ENCODE peak calls at places on chromosomes 3 and 15, in five cellular contexts. One of them, this sample, is unnamed.

GRCh38 chr3:13143381-13144004 is 70.3 kb upstream of the IQSEC1 start:
- DNase-seq in stomach: no peak
- DNase-seq in colonic mucosa: no peak
- DNase-seq in spleen: peak; percentile 25
- DNase-seq in kidney: peak; percentile 52
- DNase-seq in this sample: peak; percentile 53

GRCh38 chr3:66011098-66011655 is 27.5 kb downstream of the MAGI1 start:
- DNase-seq in stomach: no peak
- DNase-seq in colonic mucosa: no peak
- DNase-seq in kidney: no peak
- DNase-seq in spleen: no peak
- DNase-seq in this sample: no peak

GRCh38 chr15:100058458-100058857 is 283.3 kb downstream of the ADAMTS17 start:
- DNase-seq in stomach: no peak
- DNase-seq in kidney: no peak
- DNase-seq in spleen: no peak
- DNase-seq in colonic mucosa: no peak
- DNase-seq in this sample: no peak

GRCh38 chr15:98737122-98737521 is 88.8 kb downstream of the IGF1R start:
- DNase-seq in stomach: no peak
- DNase-seq in kidney: no peak
- DNase-seq in colonic mucosa: no peak
- DNase-seq in spleen: no peak
- DNase-seq in this sample: no peak

GRCh38 chr3:108406661-108407206 is 103.7 kb downstream of the MYH15 start:
- DNase-seq in kidney: no peak
- DNase-seq in colonic mucosa: peak; percentile 84
- DNase-seq in stomach: no peak
- DNase-seq in spleen: no peak
- DNase-seq in this sample: no peak

GRCh38 chr3:38549082-38549481 is 52.9 kb downstream of the EXOG start:
- DNase-seq in stomach: no peak
- DNase-seq in spleen: peak; percentile 50
- DNase-seq in kidney: no peak
- DNase-seq in colonic mucosa: peak; percentile 9
- DNase-seq in this sample: no peak

GRCh38 chr15:52652984-52653383 is 26.2 kb downstream of the ATOSA start:
- DNase-seq in spleen: no peak
- DNase-seq in colonic mucosa: peak; percentile 41
- DNase-seq in stomach: no peak
- DNase-seq in kidney: no peak
- DNase-seq in this sample: no peak

GRCh38 chr15:81155375-81156218 is 21.5 kb downstream of the CFAP161 start:
- DNase-seq in colonic mucosa: no peak
- DNase-seq in spleen: no peak
- DNase-seq in kidney: no peak
- DNase-seq in stomach: peak; percentile 36
- DNase-seq in this sample: no peak

GRCh38 chr3:181730364-181730763 is 18.6 kb downstream of the SOX2 start:
- DNase-seq in kidney: no peak
- DNase-seq in stomach: no peak
- DNase-seq in spleen: no peak
- DNase-seq in colonic mucosa: no peak
- DNase-seq in this sample: no peak

GRCh38 chr3:172591876-172592771 is 68.9 kb upstream of the TNFSF10 start:
- DNase-seq in spleen: no peak
- DNase-seq in colonic mucosa: no peak
- DNase-seq in kidney: no peak
- DNase-seq in stomach: no peak
- DNase-seq in this sample: no peak

GRCh38 chr15:34837246-34838016 is 42.1 kb upstream of the ACTC1 start:
- DNase-seq in spleen: no peak
- DNase-seq in stomach: no peak
- DNase-seq in colonic mucosa: no peak
- DNase-seq in kidney: peak; percentile 71
- DNase-seq in this sample: no peak

DNA sequence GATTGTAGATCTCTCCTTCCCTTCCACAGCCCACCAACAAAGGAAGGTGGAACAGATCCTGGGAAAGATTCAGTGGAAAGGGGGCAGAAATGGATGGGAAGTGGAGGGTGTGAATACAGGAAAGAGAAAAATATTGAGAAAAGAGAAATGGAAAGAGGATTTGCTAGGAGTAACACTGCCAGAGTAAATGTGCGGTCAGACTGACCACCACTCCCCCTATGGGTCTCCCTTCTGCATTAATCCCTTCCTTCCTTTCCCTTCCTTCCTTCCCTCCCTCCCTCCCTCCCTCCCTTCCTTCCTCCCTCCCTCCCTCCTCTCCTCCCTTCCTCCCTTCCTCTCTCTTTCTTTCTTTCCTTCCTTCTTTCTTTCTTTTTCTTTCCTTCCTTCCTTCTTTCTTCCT is 12.0 kb upstream of the COMMD2 start:
- DNase-seq in spleen: no peak
- DNase-seq in colonic mucosa: no peak
- DNase-seq in stomach: no peak
- DNase-seq in kidney: no peak
- DNase-seq in this sample: no peak
- TF ChIP-seq CTCF in spleen: no peak
- TF ChIP-seq CTCF in colonic mucosa: no peak
- TF ChIP-seq CTCF in stomach: no peak
- TF ChIP-seq CTCF in kidney: no peak
- TF ChIP-seq CTCF in this sample: no peak

GRCh38 chr3:183825380-183826161 is at the start of gene MAP6D1:
- DNase-seq in kidney: no peak
- DNase-seq in spleen: peak; percentile 84
- DNase-seq in stomach: no peak
- DNase-seq in colonic mucosa: peak; percentile 43
- DNase-seq in this sample: no peak

GRCh38 chr3:183822631-183823030 is 2.7 kb downstream of the MAP6D1 start:
- DNase-seq in colonic mucosa: no peak
- DNase-seq in spleen: peak; percentile 47
- DNase-seq in stomach: no peak
- DNase-seq in kidney: no peak
- DNase-seq in this sample: no peak

GRCh38 chr3:183824761-183825379 is 507 bp downstream of the MAP6D1 start:
- DNase-seq in colonic mucosa: no peak
- DNase-seq in stomach: no peak
- DNase-seq in kidney: no peak
- DNase-seq in spleen: peak; percentile 77
- DNase-seq in this sample: no peak

GRCh38 chr3:183826448-183826847 is 1.1 kb upstream of the MAP6D1 start:
- DNase-seq in spleen: peak; percentile 67
- DNase-seq in colonic mucosa: no peak
- DNase-seq in stomach: no peak
- DNase-seq in kidney: no peak
- DNase-seq in this sample: no peak

GRCh38 chr3:183823963-183824362 is 1.4 kb downstream of the MAP6D1 start:
- DNase-seq in colonic mucosa: no peak
- DNase-seq in stomach: no peak
- DNase-seq in spleen: no peak
- DNase-seq in kidney: no peak
- DNase-seq in this sample: no peak
- TF ChIP-seq CTCF in colonic mucosa: no peak
- TF ChIP-seq CTCF in stomach: no peak
- TF ChIP-seq CTCF in spleen: no peak
- TF ChIP-seq CTCF in kidney: no peak
- TF ChIP-seq CTCF in this sample: no peak

GRCh38 chr3:122774564-122774963 is 19.1 kb downstream of the HSPBAP1 start:
- DNase-seq in spleen: no peak
- DNase-seq in colonic mucosa: no peak
- DNase-seq in stomach: no peak
- DNase-seq in kidney: no peak
- DNase-seq in this sample: no peak
- TF ChIP-seq CTCF in spleen: no peak
- TF ChIP-seq CTCF in colonic mucosa: no peak
- TF ChIP-seq CTCF in stomach: no peak
- TF ChIP-seq CTCF in kidney: no peak
- TF ChIP-seq CTCF in this sample: no peak

GRCh38 chr3:134145183-134145582 is 105.5 kb downstream of the RYK start:
- DNase-seq in spleen: no peak
- DNase-seq in colonic mucosa: no peak
- DNase-seq in kidney: no peak
- DNase-seq in stomach: no peak
- DNase-seq in this sample: no peak
- TF ChIP-seq CTCF in spleen: no peak
- TF ChIP-seq CTCF in colonic mucosa: no peak
- TF ChIP-seq CTCF in kidney: no peak
- TF ChIP-seq CTCF in stomach: no peak
- TF ChIP-seq CTCF in this sample: peak; percentile 18

GRCh38 chr15:44535509-44536297 is 1.2 kb upstream of the EIF3J start:
- DNase-seq in colonic mucosa: peak; percentile 56
- DNase-seq in spleen: peak; percentile 79
- DNase-seq in kidney: no peak
- DNase-seq in stomach: no peak
- DNase-seq in this sample: no peak

GRCh38 chr15:44535092-44535491 is 1.9 kb upstream of the EIF3J start:
- DNase-seq in colonic mucosa: no peak
- DNase-seq in spleen: no peak
- DNase-seq in kidney: no peak
- DNase-seq in stomach: no peak
- DNase-seq in this sample: no peak

GRCh38 chr15:44530653-44531052 is 6.3 kb upstream of the EIF3J start:
- DNase-seq in colonic mucosa: no peak
- DNase-seq in spleen: no peak
- DNase-seq in stomach: no peak
- DNase-seq in kidney: no peak
- DNase-seq in this sample: no peak

GRCh38 chr15:44529864-44530604 is 6.9 kb upstream of the EIF3J start:
- DNase-seq in spleen: peak; percentile 16
- DNase-seq in colonic mucosa: no peak
- DNase-seq in kidney: no peak
- DNase-seq in stomach: no peak
- DNase-seq in this sample: no peak

GRCh38 chr15:44532689-44533088 is 4.3 kb upstream of the EIF3J start:
- DNase-seq in spleen: no peak
- DNase-seq in stomach: no peak
- DNase-seq in kidney: no peak
- DNase-seq in colonic mucosa: no peak
- DNase-seq in this sample: no peak
- TF ChIP-seq CTCF in spleen: no peak
- TF ChIP-seq CTCF in stomach: no peak
- TF ChIP-seq CTCF in kidney: no peak
- TF ChIP-seq CTCF in colonic mucosa: no peak
- TF ChIP-seq CTCF in this sample: peak; percentile 51

GRCh38 chr3:73192036-73192738 is 130.7 kb downstream of the EBLN2 start:
- DNase-seq in colonic mucosa: no peak
- DNase-seq in stomach: no peak
- DNase-seq in spleen: no peak
- DNase-seq in kidney: no peak
- DNase-seq in this sample: no peak
- TF ChIP-seq CTCF in colonic mucosa: no peak
- TF ChIP-seq CTCF in stomach: no peak
- TF ChIP-seq CTCF in spleen: no peak
- TF ChIP-seq CTCF in kidney: no peak
- TF ChIP-seq CTCF in this sample: peak; percentile 35

GRCh38 chr3:70067860-70068479 is 68.4 kb downstream of the SAMMSON start:
- DNase-seq in spleen: no peak
- DNase-seq in colonic mucosa: no peak
- DNase-seq in kidney: no peak
- DNase-seq in stomach: no peak
- DNase-seq in this sample: no peak

GRCh38 chr3:70064194-70064787 is 64.8 kb downstream of the SAMMSON start:
- DNase-seq in stomach: no peak
- DNase-seq in spleen: no peak
- DNase-seq in colonic mucosa: peak; percentile 20
- DNase-seq in kidney: no peak
- DNase-seq in this sample: no peak

GRCh38 chr3:70061111-70061510 is 61.6 kb downstream of the SAMMSON start:
- DNase-seq in colonic mucosa: no peak
- DNase-seq in spleen: no peak
- DNase-seq in stomach: no peak
- DNase-seq in kidney: no peak
- DNase-seq in this sample: no peak

GRCh38 chr3:70069557-70069956 is 70.0 kb downstream of the SAMMSON start:
- DNase-seq in stomach: no peak
- DNase-seq in colonic mucosa: no peak
- DNase-seq in kidney: no peak
- DNase-seq in spleen: no peak
- DNase-seq in this sample: no peak

GRCh38 chr3:70065666-70066253 is 66.2 kb downstream of the SAMMSON start:
- DNase-seq in spleen: no peak
- DNase-seq in colonic mucosa: no peak
- DNase-seq in kidney: no peak
- DNase-seq in stomach: peak; percentile 35
- DNase-seq in this sample: no peak
- TF ChIP-seq CTCF in spleen: no peak
- TF ChIP-seq CTCF in colonic mucosa: no peak
- TF ChIP-seq CTCF in kidney: no peak
- TF ChIP-seq CTCF in stomach: no peak
- TF ChIP-seq CTCF in this sample: peak; percentile 64

GRCh38 chr3:20190991-20191390 is 5.0 kb upstream of the SGO1 start:
- DNase-seq in colonic mucosa: no peak
- DNase-seq in stomach: no peak
- DNase-seq in spleen: no peak
- DNase-seq in kidney: no peak
- DNase-seq in this sample: no peak
- TF ChIP-seq CTCF in colonic mucosa: no peak
- TF ChIP-seq CTCF in stomach: no peak
- TF ChIP-seq CTCF in spleen: no peak
- TF ChIP-seq CTCF in kidney: no peak
- TF ChIP-seq CTCF in this sample: no peak

GRCh38 chr15:49606594-49606993 is 14.0 kb downstream of the FAM227B start:
- DNase-seq in colonic mucosa: no peak
- DNase-seq in kidney: no peak
- DNase-seq in stomach: no peak
- DNase-seq in spleen: no peak
- DNase-seq in this sample: no peak
- TF ChIP-seq CTCF in colonic mucosa: no peak
- TF ChIP-seq CTCF in kidney: no peak
- TF ChIP-seq CTCF in stomach: no peak
- TF ChIP-seq CTCF in spleen: no peak
- TF ChIP-seq CTCF in this sample: no peak